ENCODE peak calls at places on chromosomes 3 and 15, in eight cellular contexts. K is GM06990, R is fibroblast of pulmonary artery, S is spleen, I is cardiac muscle cell, Y is AG04449, E is psoas muscle, M is choroid plexus epithelial cell. C is an unnamed sample.

GRCh38 chr3:83842511-83842910 is 1116.3 kb upstream of the CADM2 start:
- DNase-seq in K (no peak), R (no peak), S (no peak), I (no peak), Y (no peak), E (no peak), M (no peak), C (peak)

GRCh38 chr15:32698773-32699390 is 18.9 kb upstream of the GREM1 start:
- DNase-seq in K (no peak), R (no peak), S (no peak), I (no peak), Y (no peak), E (no peak), M (no peak), C (no peak)

GRCh38 chr3:54891540-54891897 is 36.3 kb downstream of the LRTM1 start:
- DNase-seq in K (no peak), R (peak), S (peak), I (peak), Y (peak), E (peak), M (peak), C (peak)

GRCh38 chr15:72116680-72117447 is 1.1 kb downstream of the MYO9A start:
- DNase-seq in K (no peak), R (peak), S (no peak), I (peak), Y (no peak), E (peak), M (peak), C (no peak)

GRCh38 chr3:47473391-47473790 is 2.4 kb downstream of the SCAP start:
- DNase-seq in K (no peak), R (no peak), S (no peak), I (no peak), Y (no peak), E (no peak), M (no peak), C (no peak)

GRCh38 chr15:52050416-52050815 is 31.4 kb downstream of the MAPK6 start:
- DNase-seq in K (no peak), R (peak), S (no peak), I (peak), Y (peak), E (no peak), M (peak), C (no peak)

GRCh38 chr3:132134611-132135010 is 99.8 kb upstream of the CPNE4 start:
- DNase-seq in K (no peak), R (peak), S (no peak), I (peak), Y (peak), E (no peak), M (peak), C (peak)

GRCh38 chr15:47586653-47587224 is 130.6 kb upstream of the SEMA6D start:
- DNase-seq in K (no peak), R (peak), S (no peak), I (peak), Y (no peak), E (peak), M (peak), C (no peak)

GRCh38 chr3:160169139-160169830 is 55.9 kb upstream of the C3orf80 start:
- DNase-seq in K (no peak), R (peak), S (no peak), I (peak), Y (peak), E (no peak), M (peak), C (peak)

GRCh38 chr3:157487339-157487738 is 15.9 kb downstream of the VEPH1 start:
- DNase-seq in K (no peak), R (peak), S (no peak), I (peak), Y (no peak), E (no peak), M (peak), C (no peak)

GRCh38 chr3:147132168-147132567 is 274.2 kb downstream of the ZIC4 start:
- DNase-seq in K (no peak), R (no peak), S (no peak), I (no peak), Y (no peak), E (no peak), M (no peak), C (no peak)

GRCh38 chr15:78065284-78065872 is 12.1 kb downstream of the TBC1D2B start:
- DNase-seq in K (no peak), R (peak), S (no peak), I (peak), Y (peak), E (peak), M (peak), C (peak)

GRCh38 chr15:59461521-59461920 is 23.5 kb downstream of the FAM81A start:
- DNase-seq in K (no peak), R (no peak), S (no peak), I (no peak), Y (no peak), E (no peak), M (no peak), C (no peak)

GRCh38 chr15:63915888-63916731 is 82.4 kb upstream of the HERC1 start:
- DNase-seq in K (no peak), R (peak), S (peak), I (peak), Y (no peak), E (peak), M (peak), C (no peak)

GRCh38 chr3:120766576-120766975 is 24.0 kb downstream of the GTF2E1 start:
- DNase-seq in K (no peak), R (no peak), S (no peak), I (no peak), Y (no peak), E (no peak), M (no peak), C (no peak)

GRCh38 chr15:67177750-67178149 is 76.7 kb downstream of the AAGAB start:
- DNase-seq in K (no peak), R (peak), S (no peak), I (no peak), Y (no peak), E (peak), M (peak), C (no peak)

GRCh38 chr15:35019401-35020327 is 31.6 kb upstream of the ZNF770 start:
- DNase-seq in K (peak), R (peak), S (no peak), I (peak), Y (no peak), E (no peak), M (peak), C (no peak)

GRCh38 chr3:42936157-42936981 is 30.4 kb downstream of the ZNF662 start:
- DNase-seq in K (no peak), R (peak), S (peak), I (peak), Y (no peak), E (peak), M (peak), C (no peak)

GRCh38 chr15:51499379-51499976 is 123.1 kb downstream of the DMXL2 start:
- DNase-seq in K (no peak), R (peak), S (no peak), I (peak), Y (no peak), E (no peak), M (peak), C (no peak)

GRCh38 chr15:70526974-70527325 is 236.4 kb downstream of the UACA start:
- DNase-seq in K (no peak), R (no peak), S (no peak), I (peak), Y (no peak), E (no peak), M (no peak), C (no peak)

GRCh38 chr3:158679547-158680000 is 7.1 kb upstream of the LXN start:
- DNase-seq in K (no peak), R (peak), S (no peak), I (peak), Y (no peak), E (no peak), M (peak), C (no peak)

GRCh38 chr3:79516795-79517194 is 251.0 kb downstream of the ROBO1 start:
- DNase-seq in K (no peak), R (no peak), S (no peak), I (no peak), Y (no peak), E (no peak), M (peak), C (no peak)

GRCh38 chr15:48603922-48604321 is 41.6 kb downstream of the FBN1 start:
- DNase-seq in K (no peak), R (peak), S (no peak), I (no peak), Y (no peak), E (no peak), M (no peak), C (no peak)

GRCh38 chr15:98943609-98944111 is 63.9 kb downstream of the PGPEP1L start:
- DNase-seq in K (no peak), R (peak), S (peak), I (peak), Y (no peak), E (peak), M (peak), C (no peak)

GRCh38 chr3:70832035-70832795 is 519.8 kb upstream of the MDFIC2 start:
- DNase-seq in K (no peak), R (peak), S (no peak), I (peak), Y (peak), E (peak), M (peak), C (no peak)

GRCh38 chr15:99076109-99076508 is 28.8 kb upstream of the SYNM start:
- DNase-seq in K (no peak), R (no peak), S (no peak), I (no peak), Y (no peak), E (no peak), M (no peak), C (no peak)

GRCh38 chr3:128624526-128625138 is 26.0 kb downstream of the RPN1 start:
- DNase-seq in K (no peak), R (peak), S (no peak), I (peak), Y (no peak), E (no peak), M (peak), C (no peak)

GRCh38 chr3:50617911-50618481 is 1.0 kb downstream of the MAPKAPK3 start:
- DNase-seq in K (no peak), R (no peak), S (no peak), I (no peak), Y (no peak), E (peak), M (no peak), C (no peak)

GRCh38 chr3:57787867-57788623 is 31.9 kb downstream of the SLMAP start:
- DNase-seq in K (peak), R (peak), S (no peak), I (peak), Y (no peak), E (no peak), M (peak), C (peak)

GRCh38 chr15:87287156-87287555 is 969.4 kb downstream of the NTRK3 start:
- DNase-seq in K (no peak), R (peak), S (no peak), I (peak), Y (peak), E (no peak), M (peak), C (peak)

GRCh38 chr3:50156991-50157493 is 1.9 kb downstream of the SEMA3F start:
- DNase-seq in K (no peak), R (peak), S (no peak), I (peak), Y (no peak), E (no peak), M (peak), C (no peak)

GRCh38 chr3:106814231-106814630 is 563.0 kb upstream of the CCDC54 start:
- DNase-seq in K (no peak), R (peak), S (no peak), I (peak), Y (no peak), E (peak), M (no peak), C (no peak)

GRCh38 chr3:19250959-19251610 is 102.8 kb downstream of the KCNH8 start:
- DNase-seq in K (no peak), R (no peak), S (no peak), I (no peak), Y (no peak), E (no peak), M (no peak), C (no peak)

GRCh38 chr15:62841891-62842559 is 200.5 kb upstream of the TPM1 start:
- DNase-seq in K (no peak), R (no peak), S (no peak), I (no peak), Y (no peak), E (no peak), M (no peak), C (no peak)

GRCh38 chr15:65077981-65078352 is 1.4 kb downstream of the KBTBD13 start:
- DNase-seq in K (peak), R (peak), S (peak), I (peak), Y (no peak), E (peak), M (peak), C (no peak)

GRCh38 chr15:68431037-68431791 is 749 bp downstream of the ITGA11 start:
- DNase-seq in K (no peak), R (no peak), S (no peak), I (peak), Y (no peak), E (peak), M (no peak), C (no peak)

GRCh38 chr3:86254480-86254879 is 736.5 kb downstream of the VGLL3 start:
- DNase-seq in K (no peak), R (no peak), S (peak), I (no peak), Y (no peak), E (no peak), M (no peak), C (no peak)

GRCh38 chr15:83713242-83713641 is 59.3 kb downstream of the ADAMTSL3 start:
- DNase-seq in K (no peak), R (no peak), S (no peak), I (no peak), Y (no peak), E (no peak), M (no peak), C (no peak)

GRCh38 chr3:115423170-115423569 is 200.1 kb upstream of the GAP43 start:
- DNase-seq in K (no peak), R (no peak), S (no peak), I (peak), Y (no peak), E (no peak), M (peak), C (no peak)

GRCh38 chr3:122941233-122942206 is 86.0 kb downstream of the SEMA5B start:
- DNase-seq in K (no peak), R (peak), S (peak), I (no peak), Y (no peak), E (no peak), M (peak), C (no peak)
- TF ChIP-seq CTCF in K (peak), R (peak), S (no peak), I (peak), Y (peak), E (no peak), M (peak), C (peak)

GRCh38 chr15:96336045-96336642 is 5.6 kb downstream of the NR2F2 start:
- DNase-seq in K (no peak), R (no peak), S (no peak), I (no peak), Y (no peak), E (no peak), M (peak), C (no peak)
- H3K4me3 ChIP-seq in K (peak), R (peak), S (peak), I (no peak), Y (peak), E (peak), M (peak), C (peak)

GRCh38 chr3:126367316-126367805 is 10.2 kb upstream of the KLF15 start:
- DNase-seq in K (no peak), R (no peak), S (peak), I (no peak), Y (no peak), E (peak), M (no peak), C (no peak)

GRCh38 chr3:126369490-126369889 is 12.3 kb upstream of the KLF15 start:
- DNase-seq in K (no peak), R (no peak), S (no peak), I (no peak), Y (no peak), E (peak), M (no peak), C (no peak)

GRCh38 chr3:126364731-126365301 is 7.6 kb upstream of the KLF15 start:
- DNase-seq in K (no peak), R (no peak), S (no peak), I (no peak), Y (no peak), E (peak), M (no peak), C (no peak)

GRCh38 chr3:126364130-126364695 is 7.0 kb upstream of the KLF15 start:
- DNase-seq in K (no peak), R (no peak), S (peak), I (no peak), Y (no peak), E (peak), M (no peak), C (no peak)

GRCh38 chr3:126365351-126366274 is 8.4 kb upstream of the KLF15 start:
- DNase-seq in K (no peak), R (no peak), S (peak), I (no peak), Y (no peak), E (peak), M (peak), C (no peak)
- TF ChIP-seq CTCF in K (no peak), R (no peak), S (no peak), I (no peak), Y (no peak), E (no peak), M (no peak), C (no peak)

GRCh38 chr3:122727766-122728165 is 47.1 kb downstream of the PARP14 start:
- DNase-seq in K (no peak), R (no peak), S (no peak), I (no peak), Y (no peak), E (no peak), M (no peak), C (no peak)
- H3K4me3 ChIP-seq in K (no peak), R (no peak), S (no peak), I (no peak), Y (no peak), E (no peak), M (no peak), C (no peak)

C was measured in kidney epithelial cell.